ENCODE peak calls at places on chromosomes 5 and 9, in eight cellular contexts. S is WTC11, G is NCI-H460, N is Caco-2, C is cortex of kidney, F is Karpas-422, W is NCI-H446, U is hypothalamus. V is an unnamed sample.

GRCh38 chr9:89277454-89277853 is 33.5 kb upstream of the CKS2 start:
- DNase-seq in S (no peak), N (no peak), G (no peak), C (no peak), F (no peak), U (no peak), W (no peak), V (no peak)

GRCh38 chr9:22463205-22463604 is 16.6 kb downstream of the DMRTA1 start:
- DNase-seq in W (no peak), C (no peak), S (no peak), F (no peak), U (no peak), G (no peak), N (no peak), V (no peak)

GRCh38 chr9:91483189-91483691 is 59.6 kb upstream of the NFIL3 start:
- DNase-seq in S (no peak), C (no peak), N (no peak), U (no peak), F (no peak), G (no peak), W (no peak), V (no peak)

GRCh38 chr5:126354012-126354856 is 69.0 kb upstream of the GRAMD2B start:
- DNase-seq in S (no peak), U (no peak), F (peak; percentile 66), W (peak; percentile 16), C (no peak), N (no peak), G (peak; percentile 35), V (no peak)

GRCh38 chr9:33921967-33922895 is 105.3 kb downstream of the UBE2R2 start:
- DNase-seq in G (no peak), C (no peak), W (peak; percentile 22), U (no peak), N (no peak), S (peak; percentile 70), F (peak; percentile 72), V (no peak)

GRCh38 chr5:158938181-158938580 is 161.5 kb downstream of the EBF1 start:
- DNase-seq in N (no peak), W (no peak), F (no peak), S (no peak), G (no peak), U (no peak), C (no peak), V (no peak)

GRCh38 chr5:169637856-169638190 is 748 bp downstream of the DOCK2 start:
- DNase-seq in U (no peak), C (no peak), F (peak; percentile 92), S (no peak), N (no peak), G (no peak), W (no peak), V (no peak)

GRCh38 chr9:71909887-71910601 is 949 bp downstream of the ABHD17B start:
- DNase-seq in F (peak; percentile 66), W (peak; percentile 16), U (peak; percentile 37), G (peak; percentile 16), S (peak; percentile 74), N (peak; percentile 32), C (no peak), V (peak; percentile 14)

GRCh38 chr9:124795881-124796415 is 19.0 kb downstream of the OLFML2A start:
- DNase-seq in U (no peak), N (no peak), C (no peak), W (no peak), S (no peak), G (no peak), F (no peak), V (no peak)

GRCh38 chr5:59813761-59814562 is 79.6 kb downstream of the PDE4D start:
- DNase-seq in F (peak; percentile 84), S (peak; percentile 51), C (no peak), N (peak; percentile 42), G (peak; percentile 76), W (peak; percentile 89), U (no peak), V (peak; percentile 80)

GRCh38 chr9:127822108-127822507 is 19.4 kb downstream of the FPGS start:
- DNase-seq in N (no peak), C (no peak), G (no peak), W (no peak), S (no peak), U (no peak), F (no peak), V (no peak)

GRCh38 chr9:115514454-115514853 is 396.5 kb upstream of the TNC start:
- DNase-seq in U (no peak), C (no peak), W (no peak), S (no peak), G (no peak), F (no peak), N (no peak), V (no peak)

GRCh38 chr9:71037521-71037920 is 83.9 kb downstream of the TRPM3 start:
- DNase-seq in W (no peak), N (no peak), S (no peak), U (no peak), C (no peak), G (no peak), F (no peak), V (peak; percentile 26)

GRCh38 chr5:122099060-122099790 is 21.2 kb upstream of the LOX start:
- DNase-seq in S (no peak), W (no peak), C (no peak), U (no peak), N (no peak), F (no peak), G (peak; percentile 67), V (no peak)

GRCh38 chr5:170732685-170733084 is 50.8 kb upstream of the GABRP start:
- DNase-seq in W (no peak), S (no peak), G (no peak), N (no peak), C (no peak), F (no peak), U (no peak), V (no peak)

GRCh38 chr9:4425358-4426045 is 64.8 kb upstream of the SLC1A1 start:
- DNase-seq in W (no peak), C (no peak), N (no peak), G (no peak), S (no peak), U (no peak), F (no peak), V (no peak)

GRCh38 chr5:58318468-58318867 is 141.4 kb downstream of the PLK2 start:
- DNase-seq in G (no peak), W (no peak), F (no peak), S (no peak), N (no peak), U (no peak), C (no peak), V (no peak)

GRCh38 chr9:101536351-101536750 is 2.7 kb downstream of the RNF20 start:
- DNase-seq in G (peak; percentile 24), C (no peak), N (no peak), U (no peak), F (no peak), S (no peak), W (no peak), V (no peak)

GRCh38 chr5:452856-453710 is 10.1 kb downstream of the EXOC3 start:
- DNase-seq in N (peak; percentile 10), U (no peak), F (no peak), S (no peak), W (no peak), C (no peak), G (no peak), V (no peak)

V was measured in DMS 273 treated with DMSO at 0.1 percent for 48 hours.